ENCODE peak calls at places on chromosomes 13 and 19, in five cellular contexts. U, K, A, D and L are unnamed samples.

GRCh38 chr19:35347171-35347929 is at the start of gene FFAR1:
- DNase-seq in U (no peak), K (peak; percentile 19), A (no peak), D (no peak), L (no peak)

GRCh38 chr19:7342143-7342542 is 6.6 kb upstream of the ARHGEF18 start:
- DNase-seq in U (no peak), K (no peak), A (no peak), D (no peak), L (no peak)

GRCh38 chr19:42831221-42832019 is 48.1 kb downstream of the PSG1 start:
- DNase-seq in U (no peak), K (no peak), A (no peak), D (no peak), L (no peak)

GRCh38 chr19:54431255-54431838 is 16.1 kb downstream of the TTYH1 start:
- DNase-seq in U (no peak), K (no peak), A (no peak), D (peak; percentile 28), L (no peak)

GRCh38 chr13:99340638-99341037 is 33.4 kb upstream of the GPR183 start:
- DNase-seq in U (no peak), K (no peak), A (no peak), D (no peak), L (no peak)

GRCh38 chr13:113061796-113062425 is 43.7 kb upstream of the F7 start:
- DNase-seq in U (no peak), K (no peak), A (no peak), D (no peak), L (no peak)

GRCh38 chr13:28037399-28037798 is 48.9 kb upstream of the URAD start:
- DNase-seq in U (peak; percentile 43), K (no peak), A (no peak), D (peak; percentile 57), L (no peak)

GRCh38 chr13:113448545-113448884 is 4.8 kb downstream of the ADPRHL1 start:
- DNase-seq in U (no peak), K (peak; percentile 31), A (peak; percentile 67), D (no peak), L (no peak)

GRCh38 chr13:26019881-26020535 is 31.8 kb downstream of the SHISA2 start:
- DNase-seq in U (peak; percentile 80), K (no peak), A (no peak), D (peak; percentile 63), L (no peak)

GRCh38 chr19:17778621-17779280 is 16.2 kb upstream of the B3GNT3 start:
- DNase-seq in U (no peak), K (peak; percentile 71), A (peak; percentile 50), D (no peak), L (no peak)

GRCh38 chr13:57630661-57631606 is 610 bp upstream of the PCDH17 start:
- DNase-seq in U (peak; percentile 12), K (peak; percentile 35), A (peak; percentile 26), D (no peak), L (no peak)

GRCh38 chr19:38557205-38557799 is 60.5 kb downstream of the MAP4K1 start:
- DNase-seq in U (no peak), K (no peak), A (no peak), D (no peak), L (peak; percentile 61)

GRCh38 chr19:1907563-1908363 is 2.6 kb downstream of the ADAT3 start:
- DNase-seq in U (no peak), K (no peak), A (no peak), D (no peak), L (no peak)

GRCh38 chr13:98050041-98050466 is 92.8 kb upstream of the FARP1 start:
- DNase-seq in U (no peak), K (no peak), A (no peak), D (peak; percentile 67), L (no peak)

GRCh38 chr19:5536337-5536894 is 31.3 kb downstream of the TINCR start:
- DNase-seq in U (peak; percentile 77), K (peak; percentile 96), A (peak; percentile 98), D (peak; percentile 33), L (no peak)

GRCh38 chr19:52102163-52102562 is 6.6 kb upstream of the ZNF841 start:
- DNase-seq in U (no peak), K (no peak), A (no peak), D (no peak), L (no peak)

GRCh38 chr19:2123682-2124387 is 27.1 kb downstream of the IZUMO4 start:
- DNase-seq in U (peak; percentile 43), K (peak; percentile 70), A (peak; percentile 60), D (no peak), L (no peak)

GRCh38 chr19:35061583-35062373 is 20.3 kb downstream of the HPN start:
- DNase-seq in U (no peak), K (no peak), A (no peak), D (peak; percentile 34), L (no peak)

GRCh38 chr13:113315992-113316391 is 19.0 kb downstream of the LAMP1 start:
- DNase-seq in U (no peak), K (no peak), A (peak; percentile 39), D (no peak), L (no peak)

GRCh38 chr13:57191667-57192066 is 24.7 kb downstream of the PRR20E start:
- DNase-seq in U (no peak), K (no peak), A (no peak), D (no peak), L (no peak)